ENCODE peak calls at places on chromosomes 4 and X, in eight cellular contexts. One of them, this sample, is unnamed. For H3K27me3, the result is how much of the 10 kb centered on the place peaks cover.

GRCh38 chr4:185219551-185220344 is 10.3 kb downstream of the SNX25 start:
- DNase-seq in left ventricle myocardium inferior: peak
- DNase-seq in suprapubic skin: no peak
- DNase-seq in stomach: no peak
- DNase-seq in thoracic aorta: no peak
- DNase-seq in BJ: peak
- DNase-seq in astrocyte: peak
- DNase-seq in dorsolateral prefrontal cortex: no peak
- DNase-seq in this sample: no peak

GRCh38 chrX:8345473-8345872 is 119.2 kb upstream of the VCX3B start:
- DNase-seq in left ventricle myocardium inferior: no peak
- DNase-seq in thoracic aorta: no peak
- DNase-seq in BJ: no peak
- DNase-seq in suprapubic skin: no peak
- DNase-seq in dorsolateral prefrontal cortex: no peak
- DNase-seq in stomach: no peak
- DNase-seq in astrocyte: peak
- DNase-seq in this sample: no peak

GRCh38 chrX:154987940-154988339 is 34.6 kb downstream of the F8 start:
- DNase-seq in stomach: no peak
- DNase-seq in left ventricle myocardium inferior: no peak
- DNase-seq in dorsolateral prefrontal cortex: no peak
- DNase-seq in suprapubic skin: no peak
- DNase-seq in thoracic aorta: no peak
- DNase-seq in astrocyte: no peak
- DNase-seq in BJ: no peak
- DNase-seq in this sample: no peak

GRCh38 chr4:88467392-88467791 is 10.5 kb downstream of the HERC5 start:
- DNase-seq in suprapubic skin: no peak
- DNase-seq in astrocyte: no peak
- DNase-seq in stomach: no peak
- DNase-seq in thoracic aorta: no peak
- DNase-seq in BJ: no peak
- DNase-seq in left ventricle myocardium inferior: no peak
- DNase-seq in dorsolateral prefrontal cortex: no peak
- DNase-seq in this sample: no peak

GRCh38 chrX:116417968-116418367 is 18.4 kb upstream of the SLC6A14 start:
- DNase-seq in dorsolateral prefrontal cortex: no peak
- DNase-seq in astrocyte: no peak
- DNase-seq in thoracic aorta: no peak
- DNase-seq in stomach: no peak
- DNase-seq in left ventricle myocardium inferior: no peak
- DNase-seq in BJ: no peak
- DNase-seq in suprapubic skin: no peak
- DNase-seq in this sample: no peak

GRCh38 chr4:53015681-53016080 is 153.6 kb downstream of the RASL11B start:
- DNase-seq in thoracic aorta: no peak
- DNase-seq in stomach: no peak
- DNase-seq in BJ: no peak
- DNase-seq in dorsolateral prefrontal cortex: no peak
- DNase-seq in left ventricle myocardium inferior: no peak
- DNase-seq in suprapubic skin: no peak
- DNase-seq in astrocyte: peak
- DNase-seq in this sample: no peak

GRCh38 chr4:75940692-75941253 is at the start of gene NAAA:
- DNase-seq in thoracic aorta: peak
- DNase-seq in astrocyte: peak
- DNase-seq in left ventricle myocardium inferior: peak
- DNase-seq in suprapubic skin: peak
- DNase-seq in dorsolateral prefrontal cortex: peak
- DNase-seq in stomach: peak
- DNase-seq in BJ: no peak
- DNase-seq in this sample: peak

GRCh38 chrX:87578978-87579377 is 61.4 kb downstream of the KLHL4 start:
- DNase-seq in suprapubic skin: no peak
- DNase-seq in dorsolateral prefrontal cortex: no peak
- DNase-seq in left ventricle myocardium inferior: no peak
- DNase-seq in astrocyte: no peak
- DNase-seq in stomach: no peak
- DNase-seq in BJ: no peak
- DNase-seq in thoracic aorta: no peak
- DNase-seq in this sample: no peak

GRCh38 chr4:76850010-76850441 is 47.9 kb downstream of the SOWAHB start:
- DNase-seq in left ventricle myocardium inferior: no peak
- DNase-seq in BJ: peak
- DNase-seq in astrocyte: peak
- DNase-seq in stomach: no peak
- DNase-seq in thoracic aorta: no peak
- DNase-seq in dorsolateral prefrontal cortex: no peak
- DNase-seq in suprapubic skin: no peak
- DNase-seq in this sample: no peak

GRCh38 chrX:108122748-108123147 is 31.2 kb downstream of the ATG4A start:
- DNase-seq in BJ: peak
- DNase-seq in stomach: no peak
- DNase-seq in left ventricle myocardium inferior: no peak
- DNase-seq in thoracic aorta: no peak
- DNase-seq in suprapubic skin: no peak
- DNase-seq in astrocyte: peak
- DNase-seq in dorsolateral prefrontal cortex: no peak
- DNase-seq in this sample: no peak

GRCh38 chr4:2799444-2799911 is 6.6 kb downstream of the SH3BP2 start:
- DNase-seq in astrocyte: no peak
- DNase-seq in thoracic aorta: peak
- DNase-seq in suprapubic skin: peak
- DNase-seq in BJ: no peak
- DNase-seq in stomach: no peak
- DNase-seq in left ventricle myocardium inferior: peak
- DNase-seq in dorsolateral prefrontal cortex: peak
- DNase-seq in this sample: peak

GRCh38 chr4:118953276-118953675 is 64.6 kb downstream of the SYNPO2 start:
- DNase-seq in left ventricle myocardium inferior: no peak
- DNase-seq in suprapubic skin: no peak
- DNase-seq in dorsolateral prefrontal cortex: no peak
- DNase-seq in BJ: no peak
- DNase-seq in astrocyte: peak
- DNase-seq in thoracic aorta: no peak
- DNase-seq in stomach: no peak
- DNase-seq in this sample: no peak

GRCh38 chrX:27381419-27381818 is 81.7 kb downstream of the PPP4R3C start:
- DNase-seq in thoracic aorta: no peak
- DNase-seq in left ventricle myocardium inferior: no peak
- DNase-seq in BJ: no peak
- DNase-seq in stomach: no peak
- DNase-seq in dorsolateral prefrontal cortex: no peak
- DNase-seq in astrocyte: no peak
- DNase-seq in suprapubic skin: no peak
- DNase-seq in this sample: no peak

GRCh38 chrX:136662976-136663375 is 15.0 kb downstream of the CD40LG start:
- DNase-seq in dorsolateral prefrontal cortex: no peak
- DNase-seq in astrocyte: no peak
- DNase-seq in BJ: no peak
- DNase-seq in thoracic aorta: no peak
- DNase-seq in left ventricle myocardium inferior: no peak
- DNase-seq in suprapubic skin: no peak
- DNase-seq in stomach: no peak
- DNase-seq in this sample: no peak

GRCh38 chr4:170599894-170600293 is 510.1 kb upstream of the AADAT start:
- DNase-seq in dorsolateral prefrontal cortex: no peak
- DNase-seq in astrocyte: no peak
- DNase-seq in stomach: no peak
- DNase-seq in thoracic aorta: no peak
- DNase-seq in BJ: no peak
- DNase-seq in suprapubic skin: no peak
- DNase-seq in left ventricle myocardium inferior: no peak
- DNase-seq in this sample: no peak

GRCh38 chrX:150257348-150258175 is 105.6 kb upstream of the MAMLD1 start:
- DNase-seq in dorsolateral prefrontal cortex: no peak
- DNase-seq in suprapubic skin: no peak
- DNase-seq in thoracic aorta: no peak
- DNase-seq in left ventricle myocardium inferior: no peak
- DNase-seq in BJ: no peak
- DNase-seq in astrocyte: no peak
- DNase-seq in stomach: no peak
- DNase-seq in this sample: no peak

GRCh38 chr4:128604840-128605239 is 204.7 kb upstream of the JADE1 start:
- DNase-seq in stomach: no peak
- DNase-seq in thoracic aorta: no peak
- DNase-seq in BJ: no peak
- DNase-seq in astrocyte: peak
- DNase-seq in left ventricle myocardium inferior: no peak
- DNase-seq in dorsolateral prefrontal cortex: no peak
- DNase-seq in suprapubic skin: no peak
- DNase-seq in this sample: no peak

GRCh38 chr4:182107931-182108330 is 135.3 kb upstream of the TENM3 start:
- DNase-seq in left ventricle myocardium inferior: no peak
- DNase-seq in stomach: no peak
- DNase-seq in BJ: no peak
- DNase-seq in dorsolateral prefrontal cortex: no peak
- DNase-seq in astrocyte: no peak
- DNase-seq in suprapubic skin: no peak
- DNase-seq in thoracic aorta: no peak
- DNase-seq in this sample: no peak

GRCh38 chr4:7987148-7987989 is 47.7 kb upstream of the AFAP1 start:
- DNase-seq in left ventricle myocardium inferior: peak
- DNase-seq in suprapubic skin: no peak
- DNase-seq in dorsolateral prefrontal cortex: no peak
- DNase-seq in astrocyte: peak
- DNase-seq in BJ: no peak
- DNase-seq in thoracic aorta: peak
- DNase-seq in stomach: peak
- DNase-seq in this sample: no peak

GRCh38 chr4:72473434-72473900 is 95.6 kb downstream of the ADAMTS3 start:
- DNase-seq in BJ: no peak
- DNase-seq in stomach: no peak
- DNase-seq in astrocyte: no peak
- DNase-seq in thoracic aorta: no peak
- DNase-seq in left ventricle myocardium inferior: no peak
- DNase-seq in suprapubic skin: no peak
- DNase-seq in dorsolateral prefrontal cortex: no peak
- DNase-seq in this sample: no peak

GRCh38 chrX:41332988-41333743 is 796 bp upstream of the DDX3X start:
- DNase-seq in left ventricle myocardium inferior: peak
- DNase-seq in suprapubic skin: peak
- DNase-seq in thoracic aorta: peak
- DNase-seq in BJ: no peak
- DNase-seq in astrocyte: peak
- DNase-seq in dorsolateral prefrontal cortex: peak
- DNase-seq in stomach: peak
- DNase-seq in this sample: peak

GRCh38 chrX:41332408-41332987 is 1.5 kb upstream of the DDX3X start:
- DNase-seq in suprapubic skin: no peak
- DNase-seq in left ventricle myocardium inferior: peak
- DNase-seq in stomach: peak
- DNase-seq in thoracic aorta: no peak
- DNase-seq in dorsolateral prefrontal cortex: peak
- DNase-seq in BJ: no peak
- DNase-seq in astrocyte: peak
- DNase-seq in this sample: no peak

GRCh38 chrX:41333744-41333993 is 293 bp upstream of the DDX3X start:
- DNase-seq in thoracic aorta: peak
- DNase-seq in dorsolateral prefrontal cortex: no peak
- DNase-seq in stomach: no peak
- DNase-seq in left ventricle myocardium inferior: no peak
- DNase-seq in BJ: no peak
- DNase-seq in suprapubic skin: no peak
- DNase-seq in astrocyte: peak
- DNase-seq in this sample: no peak

GRCh38 chrX:41333994-41334865 is at the start of gene DDX3X:
- DNase-seq in stomach: peak
- DNase-seq in astrocyte: peak
- DNase-seq in thoracic aorta: peak
- DNase-seq in suprapubic skin: peak
- DNase-seq in dorsolateral prefrontal cortex: peak
- DNase-seq in left ventricle myocardium inferior: peak
- DNase-seq in BJ: peak
- DNase-seq in this sample: peak

GRCh38 chrX:41332005-41332404 is 2.0 kb upstream of the DDX3X start:
- DNase-seq in suprapubic skin: no peak
- DNase-seq in dorsolateral prefrontal cortex: no peak
- DNase-seq in astrocyte: no peak
- DNase-seq in stomach: no peak
- DNase-seq in left ventricle myocardium inferior: no peak
- DNase-seq in BJ: no peak
- DNase-seq in thoracic aorta: no peak
- DNase-seq in this sample: no peak
- H3K4me3 ChIP-seq in suprapubic skin: peak
- H3K4me3 ChIP-seq in dorsolateral prefrontal cortex: peak
- H3K4me3 ChIP-seq in astrocyte: peak
- H3K4me3 ChIP-seq in stomach: peak
- H3K4me3 ChIP-seq in left ventricle myocardium inferior: peak
- H3K4me3 ChIP-seq in BJ: peak
- H3K4me3 ChIP-seq in thoracic aorta: peak
- H3K4me3 ChIP-seq in this sample: peak

GRCh38 chrX:10415704-10416001 is 204.7 kb downstream of the MID1 start:
- DNase-seq in left ventricle myocardium inferior: no peak
- DNase-seq in stomach: no peak
- DNase-seq in astrocyte: peak
- DNase-seq in BJ: no peak
- DNase-seq in thoracic aorta: no peak
- DNase-seq in dorsolateral prefrontal cortex: no peak
- DNase-seq in suprapubic skin: no peak
- DNase-seq in this sample: no peak
- H3K27me3 ChIP-seq in left ventricle myocardium inferior: under half
- H3K27me3 ChIP-seq in stomach: under half
- H3K27me3 ChIP-seq in astrocyte: under half
- H3K27me3 ChIP-seq in BJ: under half
- H3K27me3 ChIP-seq in thoracic aorta: under half
- H3K27me3 ChIP-seq in dorsolateral prefrontal cortex: under half
- H3K27me3 ChIP-seq in suprapubic skin: under half
- H3K27me3 ChIP-seq in this sample: under half

DNA sequence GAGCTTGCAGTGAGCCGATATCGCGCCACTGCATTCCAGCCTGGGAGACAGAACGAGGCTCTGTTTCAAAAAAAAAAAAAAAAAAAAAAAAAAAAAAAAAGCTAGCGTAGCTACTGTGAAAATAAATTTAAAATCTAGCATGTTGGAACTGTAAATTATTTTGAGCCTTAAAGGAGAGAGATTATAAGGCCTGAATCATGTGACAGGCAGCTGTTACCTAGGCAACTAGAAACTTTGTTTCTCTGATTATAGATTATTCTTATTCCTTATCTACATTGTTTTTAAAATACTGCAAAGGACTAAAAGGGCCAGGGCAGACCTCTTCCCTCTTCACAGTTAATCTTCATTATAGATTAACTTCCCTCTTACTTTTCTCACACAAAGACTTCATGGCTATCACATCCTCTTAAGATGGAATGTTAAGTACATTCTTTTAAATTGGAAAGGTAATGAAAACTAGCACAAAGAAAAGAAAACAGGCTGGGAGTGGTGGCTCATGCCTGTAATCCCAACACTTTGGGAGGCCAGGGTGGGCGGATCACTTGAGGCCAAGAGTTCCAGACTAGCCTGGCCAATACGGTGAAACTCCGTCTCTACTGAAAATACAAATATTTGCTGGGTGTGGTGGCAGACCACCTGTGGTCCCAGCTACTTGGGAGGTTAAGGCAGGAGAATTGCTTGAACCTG is 21.1 kb upstream of the PDS5A start:
- DNase-seq in suprapubic skin: no peak
- DNase-seq in astrocyte: no peak
- DNase-seq in stomach: no peak
- DNase-seq in dorsolateral prefrontal cortex: no peak
- DNase-seq in left ventricle myocardium inferior: no peak
- DNase-seq in BJ: no peak
- DNase-seq in thoracic aorta: no peak
- DNase-seq in this sample: no peak
- TF ChIP-seq CTCF in suprapubic skin: no peak
- TF ChIP-seq CTCF in astrocyte: no peak
- TF ChIP-seq CTCF in stomach: no peak
- TF ChIP-seq CTCF in dorsolateral prefrontal cortex: no peak
- TF ChIP-seq CTCF in left ventricle myocardium inferior: no peak
- TF ChIP-seq CTCF in BJ: no peak
- TF ChIP-seq CTCF in thoracic aorta: no peak
- TF ChIP-seq CTCF in this sample: no peak

GRCh38 chr4:85837334-85837733 is 362.4 kb downstream of the ARHGAP24 start:
- DNase-seq in astrocyte: no peak
- DNase-seq in thoracic aorta: no peak
- DNase-seq in dorsolateral prefrontal cortex: no peak
- DNase-seq in stomach: no peak
- DNase-seq in suprapubic skin: no peak
- DNase-seq in left ventricle myocardium inferior: no peak
- DNase-seq in BJ: no peak
- DNase-seq in this sample: no peak
- H3K4me3 ChIP-seq in astrocyte: no peak
- H3K4me3 ChIP-seq in thoracic aorta: no peak
- H3K4me3 ChIP-seq in dorsolateral prefrontal cortex: no peak
- H3K4me3 ChIP-seq in stomach: no peak
- H3K4me3 ChIP-seq in suprapubic skin: no peak
- H3K4me3 ChIP-seq in left ventricle myocardium inferior: no peak
- H3K4me3 ChIP-seq in BJ: no peak
- H3K4me3 ChIP-seq in this sample: no peak

This sample was measured in GM06990.